ENCODE peak calls at places on chromosomes 7 and 10, in six cellular contexts. M, O, P, F, K and W are unnamed samples.
A peak's percentile ranks its signal among the peaks of the same experiment; 100 is the strongest.

GRCh38 chr7:4017081-4017480 is 665.0 kb upstream of the FOXK1 start:
- DNase-seq in M (no peak), K (no peak), P (no peak), O (no peak), F (no peak), W (no peak)

GRCh38 chr10:36441557-36441956 is 683.8 kb upstream of the ANKRD30A start:
- DNase-seq in M (peak; percentile 56), F (no peak), O (no peak), P (no peak), K (no peak), W (no peak)

GRCh38 chr7:94511763-94512162 is 2.2 kb downstream of the CASD1 start:
- DNase-seq in O (no peak), P (no peak), M (peak; percentile 75), K (no peak), F (no peak), W (peak; percentile 32)

GRCh38 chr7:27214587-27214950 is 14.7 kb upstream of the HOXA13 start:
- DNase-seq in O (no peak), K (no peak), F (no peak), P (no peak), M (no peak), W (no peak)

GRCh38 chr7:51249187-51249945 is 67.2 kb downstream of the COBL start:
- DNase-seq in F (no peak), M (peak; percentile 79), O (no peak), P (no peak), K (no peak), W (no peak)

GRCh38 chr7:102180727-102181126 is 105.9 kb upstream of the SH2B2 start:
- DNase-seq in F (no peak), P (no peak), M (no peak), K (no peak), O (no peak), W (no peak)

GRCh38 chr10:73576178-73576889 is 14.8 kb downstream of the USP54 start:
- DNase-seq in F (peak; percentile 76), K (peak; percentile 46), M (peak; percentile 98), P (no peak), O (peak; percentile 63), W (no peak)

GRCh38 chr10:22637491-22637890 is 76.9 kb downstream of the PIP4K2A start:
- DNase-seq in F (no peak), M (no peak), K (no peak), O (no peak), P (no peak), W (no peak)

GRCh38 chr7:111132833-111133232 is 41.9 kb downstream of the LRRN3 start:
- DNase-seq in O (no peak), F (no peak), P (no peak), K (no peak), M (peak; percentile 59), W (no peak)

GRCh38 chr7:92782236-92782635 is 54.1 kb downstream of the CDK6 start:
- DNase-seq in M (no peak), P (no peak), K (no peak), O (no peak), F (no peak), W (no peak)

GRCh38 chr7:141956084-141956483 is 9.3 kb upstream of the CLEC5A start:
- DNase-seq in P (no peak), F (no peak), K (no peak), M (no peak), O (no peak), W (no peak)

GRCh38 chr7:71636329-71636728 is 504.4 kb downstream of the GALNT17 start:
- DNase-seq in P (no peak), F (no peak), O (no peak), K (no peak), M (no peak), W (no peak)

GRCh38 chr7:153887756-153888591 is 164.2 kb upstream of the DPP6 start:
- DNase-seq in M (no peak), P (no peak), O (no peak), F (no peak), K (no peak), W (no peak)

GRCh38 chr10:482848-483247 is 206.6 kb downstream of the DIP2C start:
- DNase-seq in O (peak; percentile 17), P (no peak), K (no peak), M (no peak), F (no peak), W (peak; percentile 13)

GRCh38 chr7:55255501-55256445 is 109.4 kb upstream of the LANCL2 start:
- DNase-seq in F (peak; percentile 87), M (peak; percentile 85), O (peak; percentile 89), K (peak; percentile 90), P (peak; percentile 90), W (peak; percentile 81)

GRCh38 chr10:31708513-31708912 is 220.1 kb downstream of the ARHGAP12 start:
- DNase-seq in P (no peak), O (no peak), M (no peak), K (no peak), F (no peak), W (no peak)

DNA sequence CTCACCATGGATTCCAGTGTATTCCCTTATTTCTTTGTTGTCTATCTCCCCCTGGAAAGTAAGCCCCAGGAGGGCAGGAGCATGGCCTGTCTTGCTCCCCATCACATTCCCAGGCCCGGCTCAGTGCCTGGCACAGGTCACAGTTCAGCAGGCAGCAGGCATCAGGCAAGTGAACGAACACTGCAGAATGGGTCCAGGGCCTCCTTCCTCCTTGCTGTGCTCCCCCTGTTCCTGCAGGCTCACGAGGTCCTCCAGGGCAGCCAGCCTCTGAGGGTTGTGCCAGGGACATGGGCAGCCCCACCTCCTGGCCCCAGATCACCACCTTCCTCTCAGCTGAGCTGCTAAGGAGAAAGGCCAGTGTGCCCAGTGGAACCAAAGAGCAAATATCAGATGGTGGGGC is 41.8 kb downstream of the PDLIM1 start:
- DNase-seq in O (no peak), K (no peak), P (no peak), M (no peak), F (no peak), W (peak; percentile 24)
- H3K27ac ChIP-seq in O (no peak overlapping the region), K (no peak overlapping the region), P (no peak overlapping the region), M (no peak overlapping the region), F (no peak overlapping the region), W (peak overlapping the region; percentile 3)

DNA sequence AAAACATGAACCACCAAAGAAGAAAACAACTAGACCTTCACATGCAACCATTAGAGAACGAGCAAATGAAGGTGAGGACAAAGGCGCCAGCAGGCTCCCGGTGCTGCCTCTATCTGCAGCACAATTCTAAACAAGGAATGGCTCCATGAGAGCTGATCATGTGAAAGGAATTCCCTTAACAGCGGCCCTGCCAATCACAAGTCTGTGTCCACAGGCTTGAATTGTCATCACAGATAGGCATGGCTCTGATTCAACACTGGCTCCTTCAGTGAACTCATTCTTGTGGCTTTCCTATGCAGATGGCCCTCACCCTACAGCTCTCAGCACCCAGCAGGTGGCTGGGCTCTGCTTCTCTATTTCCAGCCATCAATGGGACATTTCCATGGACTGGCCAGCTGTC is 36.3 kb downstream of the LAMB1 start:
- DNase-seq in K (no peak), P (no peak), O (no peak), F (no peak), M (peak; percentile 89), W (no peak)
- H3K36me3 ChIP-seq in K (peaks cover 58% of the 10 kb centered on the region), P (no peaks in the 10 kb centered on the region), O (no peaks in the 10 kb centered on the region), F (no peaks in the 10 kb centered on the region), M (peaks cover 46% of the 10 kb centered on the region), W (peaks cover 7% of the 10 kb centered on the region)

GRCh38 chr7:73827568-73828106 is 3.2 kb upstream of the CLDN4 start:
- DNase-seq in K (peak; percentile 89), O (peak; percentile 78), P (no peak), F (peak; percentile 89), M (peak; percentile 84), W (peak; percentile 89)
- TF ChIP-seq CTCF in K (no peak), O (no peak), P (no peak), F (no peak), M (no peak), W (no peak)

DNA sequence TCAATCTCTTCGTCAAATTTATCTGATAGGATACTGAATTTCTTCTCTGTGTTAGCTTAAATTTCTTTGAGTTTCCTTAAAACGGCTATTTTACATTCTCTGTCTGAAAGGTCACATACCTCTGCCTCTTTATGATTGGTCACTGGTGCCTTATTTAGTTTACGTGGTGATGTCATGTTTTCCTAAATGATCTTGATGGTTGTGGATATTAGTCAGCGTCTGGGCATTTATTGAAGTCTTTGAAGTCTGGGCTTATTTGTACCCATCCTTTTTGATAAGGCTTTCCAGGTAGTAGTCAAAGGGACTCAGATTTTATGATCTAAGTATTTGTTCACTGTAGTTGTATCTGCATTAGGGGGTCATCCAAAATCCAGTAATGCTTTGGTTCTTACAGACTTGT is 1407.5 kb upstream of the LRRTM3 start:
- DNase-seq in M (peak; percentile 54), F (no peak), O (no peak), K (no peak), P (no peak), W (no peak)
- H3K27ac ChIP-seq in M (no peak overlapping the region), F (no peak overlapping the region), O (no peak overlapping the region), K (no peak overlapping the region), P (no peak overlapping the region), W (no peak overlapping the region)

DNA sequence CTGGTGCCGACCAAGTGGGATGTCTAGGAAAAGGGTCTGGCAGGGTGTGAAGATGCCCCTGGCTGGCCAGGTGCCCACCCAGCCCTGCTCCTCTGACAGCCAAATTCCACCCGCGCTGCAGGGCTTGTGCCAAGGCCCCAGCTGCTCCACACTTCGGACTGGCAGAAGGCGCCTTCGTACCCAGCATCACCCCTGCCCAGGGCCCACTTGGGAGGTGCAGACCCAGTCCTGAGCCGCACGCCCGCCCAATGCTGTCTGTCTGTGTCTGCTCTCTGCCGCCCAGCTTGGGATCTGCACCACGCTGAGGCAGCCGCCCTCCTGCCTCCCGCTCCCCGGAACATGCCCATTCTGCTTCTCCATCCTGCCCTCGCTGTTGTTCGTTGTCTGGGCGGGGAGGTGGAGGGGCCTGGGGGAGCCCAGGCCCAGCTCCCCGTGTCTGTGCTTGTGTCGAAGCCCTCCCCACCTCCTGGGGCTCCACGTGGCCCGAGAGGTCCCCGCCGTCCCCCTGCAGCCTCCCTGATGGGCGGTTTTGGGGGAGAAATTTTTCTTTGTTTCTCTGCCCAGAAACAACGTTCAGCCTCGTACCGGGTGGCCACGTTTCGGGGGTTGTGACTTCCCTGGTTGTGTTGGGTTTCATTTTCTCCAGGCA is 36.9 kb upstream of the PPIF start:
- DNase-seq in F (no peak), O (no peak), M (no peak), K (no peak), P (peak; percentile 73), W (no peak)
- H3K36me3 ChIP-seq in F (peaks cover 9% of the 10 kb centered on the region), O (peaks cover 77% of the 10 kb centered on the region), M (peaks cover 42% of the 10 kb centered on the region), K (peaks cover 100% of the 10 kb centered on the region), P (peaks cover 66% of the 10 kb centered on the region), W (peaks cover 35% of the 10 kb centered on the region)

DNA sequence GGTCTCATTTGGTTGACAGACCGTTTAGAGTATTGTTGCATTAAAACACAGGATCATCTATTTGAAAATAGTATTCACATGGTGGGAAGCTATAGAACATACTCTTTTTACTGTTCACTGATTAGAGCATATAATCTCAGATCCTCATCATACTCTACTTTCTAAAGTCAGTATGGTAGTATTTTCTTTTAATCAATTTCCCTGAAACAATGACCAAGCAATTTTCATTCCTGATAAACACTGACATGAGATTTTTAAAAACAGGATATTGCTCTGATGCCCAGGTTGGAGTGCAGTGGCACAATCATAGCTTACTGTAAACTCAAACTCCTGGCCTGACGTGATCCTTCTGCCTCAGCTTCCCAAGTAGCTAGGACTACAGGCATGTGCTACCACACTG is 63.9 kb downstream of the PTPN12 start:
- DNase-seq in F (no peak), O (no peak), K (no peak), M (no peak), P (no peak), W (no peak)
- TF ChIP-seq CTCF in F (no peak), O (no peak), K (no peak), M (no peak), P (no peak), W (no peak)